ENCODE peak calls at places on chromosome 10, in four cellular contexts. K, P, O and I are unnamed samples.

GRCh38 chr10:95246582-95247051 is 44.2 kb downstream of the PDLIM1 start:
- DNase-seq in K (peak), P (peak), O (peak), I (peak)

GRCh38 chr10:36455481-36456119 is 669.8 kb upstream of the ANKRD30A start:
- DNase-seq in K (no peak), P (no peak), O (no peak), I (no peak)

GRCh38 chr10:30557884-30558283 is 71.7 kb downstream of the LYZL2 start:
- DNase-seq in K (peak), P (peak), O (no peak), I (no peak)

GRCh38 chr10:100895346-100895745 is 17.4 kb upstream of the SLF2 start:
- DNase-seq in K (no peak), P (no peak), O (no peak), I (no peak)

GRCh38 chr10:119006451-119007210 is 22.9 kb upstream of the NANOS1 start:
- DNase-seq in K (peak), P (peak), O (no peak), I (peak)

GRCh38 chr10:75982611-75983369 is 551.4 kb downstream of the LRMDA start:
- DNase-seq in K (no peak), P (no peak), O (no peak), I (peak)

GRCh38 chr10:119449760-119450461 is 92.6 kb downstream of the RGS10 start:
- DNase-seq in K (peak), P (no peak), O (no peak), I (peak)

GRCh38 chr10:104308439-104308903 is 29.8 kb downstream of the ITPRIP start:
- DNase-seq in K (no peak), P (no peak), O (no peak), I (no peak)

GRCh38 chr10:61752111-61753011 is 89.6 kb downstream of the CABCOCO1 start:
- DNase-seq in K (peak), P (no peak), O (no peak), I (no peak)

GRCh38 chr10:73965890-73966768 is 31.8 kb upstream of the VCL start:
- DNase-seq in K (peak), P (peak), O (peak), I (peak)

GRCh38 chr10:92830478-92831389 is 17.6 kb upstream of the EXOC6 start:
- DNase-seq in K (no peak), P (no peak), O (peak), I (no peak)

DNA sequence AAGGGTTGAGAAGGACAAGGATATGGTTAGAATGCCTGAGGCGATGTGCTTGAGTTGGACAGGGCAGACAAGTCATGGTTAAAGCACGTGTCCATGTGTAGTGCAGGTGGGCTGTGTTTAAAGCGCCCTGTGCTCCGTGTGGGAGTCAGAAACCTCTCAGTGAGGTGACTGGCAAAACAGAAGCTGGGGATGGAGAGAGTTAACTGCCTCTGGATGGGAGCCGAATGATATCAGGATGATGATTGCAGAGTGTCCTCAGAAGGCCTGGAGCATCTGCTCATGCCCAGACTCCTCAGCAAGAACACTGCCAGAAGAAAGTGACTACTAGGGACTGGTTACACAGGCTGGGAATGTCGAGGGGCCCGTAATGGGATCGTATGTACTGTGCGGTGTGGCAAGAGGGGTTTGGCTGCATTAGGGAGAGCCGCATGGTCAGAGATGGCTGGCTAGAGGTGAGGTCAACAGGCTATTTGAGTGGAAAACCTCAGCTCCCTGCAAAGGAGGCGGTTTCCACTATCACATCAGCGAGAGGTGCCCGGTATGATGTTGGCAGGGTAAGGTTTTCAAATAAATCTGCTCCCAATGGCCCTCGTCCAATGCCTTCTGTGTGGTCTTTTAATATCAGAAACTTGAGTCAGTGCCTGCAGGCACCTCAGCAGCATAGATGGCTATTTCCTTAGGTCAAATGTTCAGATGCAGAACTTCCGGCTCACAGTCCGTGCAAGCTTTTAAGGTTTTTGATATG is 26.1 kb upstream of the MRC1 start:
- DNase-seq in K (peak), P (no peak), O (no peak), I (peak)
- TF ChIP-seq CTCF in K (no peak), P (no peak), O (no peak), I (no peak)

GRCh38 chr10:32175629-32176028 is 119.4 kb upstream of the KIF5B start:
- DNase-seq in K (no peak), P (no peak), O (no peak), I (no peak)

GRCh38 chr10:32179836-32180235 is 123.6 kb upstream of the KIF5B start:
- DNase-seq in K (no peak), P (no peak), O (no peak), I (no peak)

GRCh38 chr10:32182476-32182875 is 126.3 kb upstream of the KIF5B start:
- DNase-seq in K (no peak), P (no peak), O (no peak), I (no peak)

GRCh38 chr10:32180354-32181280 is 124.4 kb upstream of the KIF5B start:
- DNase-seq in K (no peak), P (no peak), O (no peak), I (no peak)
- H3K27ac ChIP-seq in K (no peak), P (no peak), O (no peak), I (no peak)

DNA sequence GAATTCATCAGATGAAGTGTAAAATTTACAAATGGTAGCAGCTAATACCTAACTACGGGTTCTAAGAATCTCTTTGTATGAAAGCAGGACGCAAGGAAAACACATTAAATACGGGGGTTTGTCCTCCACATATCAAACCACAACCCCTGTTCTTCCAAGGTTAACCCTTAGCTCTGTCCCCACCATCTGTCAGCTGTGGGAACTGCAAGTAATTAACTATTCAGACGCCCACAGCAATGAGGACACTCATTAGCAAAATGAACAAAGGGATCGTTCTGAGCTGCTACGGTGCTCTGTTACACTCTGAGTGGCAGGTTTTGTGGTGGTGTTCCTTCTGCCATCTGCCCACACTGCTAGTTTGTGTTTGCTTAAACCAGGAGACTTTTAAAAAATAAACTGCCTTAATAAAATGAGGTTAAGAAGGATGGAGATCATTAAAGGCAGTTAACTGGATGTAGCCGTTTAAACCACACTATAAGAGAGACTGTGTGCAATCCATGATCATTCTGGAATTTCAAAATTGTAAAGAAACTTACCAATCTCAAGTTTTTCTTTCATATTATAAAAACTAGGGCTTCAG is 51.4 kb downstream of the C10orf67 start:
- DNase-seq in K (peak), P (peak), O (no peak), I (no peak)
- TF ChIP-seq CTCF in K (peak), P (peak), O (peak), I (no peak)

GRCh38 chr10:110228066-110228465 is 20.7 kb downstream of the MXI1 start:
- DNase-seq in K (no peak), P (no peak), O (no peak), I (no peak)
- H3K27ac ChIP-seq in K (no peak), P (no peak), O (peak), I (peak)

DNA sequence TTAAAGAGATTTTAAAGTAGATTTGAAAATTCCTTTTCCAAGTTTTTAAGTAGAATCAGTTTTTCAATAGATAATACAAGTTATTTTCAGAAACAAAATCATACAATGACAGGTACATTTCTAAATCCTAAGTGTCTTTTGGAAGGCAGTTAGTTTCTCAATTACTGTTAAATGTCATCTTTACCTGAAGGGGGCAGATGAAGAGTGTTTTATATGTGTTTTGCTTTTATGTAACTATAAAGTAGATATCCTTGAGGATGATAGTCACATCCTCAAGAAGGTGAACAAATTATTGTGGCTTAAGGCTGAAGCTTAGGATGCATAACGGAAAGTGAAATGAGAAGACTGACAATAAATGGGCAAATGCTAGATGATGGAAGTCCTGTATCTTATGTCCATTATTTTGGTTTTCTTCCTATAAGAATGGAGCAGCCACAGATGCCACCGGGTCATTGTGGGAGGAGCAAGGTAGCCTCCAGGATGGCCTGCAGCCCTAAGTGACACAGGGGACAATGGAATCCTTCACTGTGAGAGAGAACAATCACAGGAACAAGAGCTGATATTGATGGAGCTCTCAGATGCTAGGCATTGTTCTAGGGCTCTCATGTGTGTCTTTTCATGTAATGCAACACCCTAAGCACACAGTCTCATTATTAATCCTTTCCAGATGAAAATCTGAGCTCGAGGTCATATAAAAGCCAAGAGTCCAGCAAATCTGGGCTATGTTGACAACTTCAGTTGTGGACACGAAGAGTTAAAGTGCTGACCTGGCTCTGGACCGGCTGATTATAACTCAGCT is 14.1 kb upstream of the MKX start:
- DNase-seq in K (no peak), P (no peak), O (no peak), I (no peak)
- TF ChIP-seq CTCF in K (peak), P (no peak), O (no peak), I (no peak)

GRCh38 chr10:86733260-86733671 is 23.2 kb upstream of the BMPR1A start:
- DNase-seq in K (no peak), P (no peak), O (peak), I (no peak)
- H3K27ac ChIP-seq in K (no peak), P (no peak), O (peak), I (peak)

GRCh38 chr10:112475565-112476233 is 28.7 kb downstream of the VTI1A start:
- DNase-seq in K (no peak), P (no peak), O (no peak), I (no peak)
- TF ChIP-seq CTCF in K (peak), P (peak), O (peak), I (no peak)

GRCh38 chr10:6114758-6115410 is 26.1 kb downstream of the RBM17 start:
- DNase-seq in K (no peak), P (no peak), O (peak), I (peak)

GRCh38 chr10:6116806-6117205 is 28.0 kb downstream of the RBM17 start:
- DNase-seq in K (no peak), P (no peak), O (no peak), I (no peak)

GRCh38 chr10:6115411-6115800 is 26.6 kb downstream of the RBM17 start:
- DNase-seq in K (no peak), P (no peak), O (no peak), I (no peak)

GRCh38 chr10:6114299-6114698 is 25.5 kb downstream of the RBM17 start:
- DNase-seq in K (no peak), P (no peak), O (no peak), I (no peak)

GRCh38 chr10:6115824-6116350 is 27.1 kb downstream of the RBM17 start:
- DNase-seq in K (no peak), P (no peak), O (no peak), I (no peak)
- H3K27ac ChIP-seq in K (no peak), P (no peak), O (peak), I (peak)